ENCODE peak calls at places on chromosome 9, in six cellular contexts. Q, F, C, X, D and S are unnamed samples.

GRCh38 chr9:9499546-9499945 is 1113.3 kb downstream of the PTPRD start:
- DNase-seq in Q (no peak), F (no peak), C (no peak), X (no peak), D (no peak), S (no peak)

GRCh38 chr9:116208417-116209232 is 55.0 kb downstream of the PAPPA start:
- DNase-seq in Q (peak), F (no peak), C (no peak), X (no peak), D (no peak), S (no peak)

GRCh38 chr9:19181556-19181955 is 48.9 kb upstream of the DENND4C start:
- DNase-seq in Q (no peak), F (no peak), C (no peak), X (no peak), D (no peak), S (no peak)

GRCh38 chr9:87714819-87715218 is 11.1 kb upstream of the CTSL start:
- DNase-seq in Q (peak), F (peak), C (peak), X (peak), D (no peak), S (peak)

GRCh38 chr9:127545196-127546124 is 66.6 kb upstream of the STXBP1 start:
- DNase-seq in Q (peak), F (peak), C (peak), X (peak), D (no peak), S (no peak)

GRCh38 chr9:134557331-134557730 is 84.3 kb upstream of the COL5A1 start:
- DNase-seq in Q (no peak), F (no peak), C (no peak), X (no peak), D (no peak), S (no peak)

GRCh38 chr9:130042406-130042930 is 521 bp downstream of the FNBP1 start:
- DNase-seq in Q (no peak), F (peak), C (no peak), X (peak), D (no peak), S (peak)

GRCh38 chr9:129497064-129497836 is 123.7 kb downstream of the C9orf50 start:
- DNase-seq in Q (no peak), F (no peak), C (no peak), X (peak), D (no peak), S (no peak)

GRCh38 chr9:134211811-134212460 is 47.6 kb upstream of the RNU6ATAC start:
- DNase-seq in Q (no peak), F (no peak), C (no peak), X (no peak), D (no peak), S (no peak)

GRCh38 chr9:99411479-99412100 is 189.5 kb downstream of the SEC61B start:
- DNase-seq in Q (no peak), F (no peak), C (no peak), X (no peak), D (no peak), S (peak)

GRCh38 chr9:3189113-3189861 is 336.5 kb downstream of the RFX3 start:
- DNase-seq in Q (no peak), F (no peak), C (no peak), X (no peak), D (no peak), S (no peak)

GRCh38 chr9:134358026-134358967 is 32.0 kb downstream of the RXRA start:
- DNase-seq in Q (peak), F (no peak), C (no peak), X (no peak), D (no peak), S (no peak)

GRCh38 chr9:98010450-98010849 is 27.3 kb downstream of the ANP32B start:
- DNase-seq in Q (peak), F (no peak), C (no peak), X (peak), D (no peak), S (peak)

GRCh38 chr9:117073539-117074336 is 341.1 kb downstream of the ASTN2 start:
- DNase-seq in Q (no peak), F (peak), C (peak), X (peak), D (no peak), S (peak)

GRCh38 chr9:32584784-32585183 is 11.8 kb upstream of the NDUFB6 start:
- DNase-seq in Q (peak), F (no peak), C (no peak), X (no peak), D (no peak), S (no peak)

GRCh38 chr9:32590898-32591297 is 17.9 kb upstream of the NDUFB6 start:
- DNase-seq in Q (no peak), F (no peak), C (no peak), X (no peak), D (no peak), S (no peak)

GRCh38 chr9:32590476-32590875 is 17.5 kb upstream of the NDUFB6 start:
- DNase-seq in Q (no peak), F (no peak), C (no peak), X (no peak), D (no peak), S (no peak)

GRCh38 chr9:32589083-32589713 is 16.2 kb upstream of the NDUFB6 start:
- DNase-seq in Q (peak), F (peak), C (peak), X (no peak), D (no peak), S (peak)

GRCh38 chr9:32587901-32588300 is 14.9 kb upstream of the NDUFB6 start:
- DNase-seq in Q (peak), F (no peak), C (no peak), X (no peak), D (no peak), S (no peak)
- TF ChIP-seq BHLHE40 in Q (no peak), F (no peak), C (no peak), X (no peak), D (no peak), S (no peak)

GRCh38 chr9:95910770-95911340 is 35.4 kb downstream of the ERCC6L2 start:
- DNase-seq in Q (no peak), F (no peak), C (peak), X (no peak), D (no peak), S (no peak)

GRCh38 chr9:95912773-95913172 is 37.3 kb downstream of the ERCC6L2 start:
- DNase-seq in Q (no peak), F (no peak), C (no peak), X (no peak), D (no peak), S (no peak)

GRCh38 chr9:95907794-95908193 is 32.3 kb downstream of the ERCC6L2 start:
- DNase-seq in Q (no peak), F (no peak), C (no peak), X (no peak), D (no peak), S (peak)

DNA sequence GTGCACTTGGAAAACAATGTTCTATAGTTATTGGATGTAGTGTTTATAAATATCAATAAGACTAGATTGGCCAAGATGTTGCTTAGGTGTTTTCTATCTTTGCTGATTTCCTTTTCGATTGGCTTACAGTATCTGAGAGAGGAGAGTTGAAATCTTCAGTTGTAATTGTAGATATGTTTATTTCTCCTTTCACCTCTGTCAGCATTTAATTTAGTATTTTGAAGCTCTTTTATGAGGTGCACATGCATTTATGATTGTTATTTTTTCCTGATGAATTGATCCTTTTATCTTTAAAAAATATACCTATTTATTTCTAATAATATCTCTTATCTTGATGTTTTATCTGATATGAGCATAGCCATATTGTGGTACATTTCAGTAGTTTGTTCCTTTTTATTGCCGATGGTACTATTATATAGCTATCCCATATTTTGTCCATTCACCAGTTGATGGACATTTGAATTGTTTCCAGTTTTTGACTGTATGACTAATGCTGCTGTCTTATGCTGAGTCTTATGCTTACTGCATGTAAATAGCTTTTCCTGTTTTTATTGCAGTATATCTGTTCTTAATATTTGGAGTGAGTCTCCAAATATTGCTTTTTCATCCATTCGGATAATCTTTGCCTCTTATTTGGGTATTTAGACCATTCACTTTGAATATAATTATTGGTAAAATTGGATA is 34.7 kb downstream of the ERCC6L2 start:
- DNase-seq in Q (peak), F (no peak), C (no peak), X (no peak), D (no peak), S (no peak)
- TF ChIP-seq BHLHE40 in Q (no peak), F (no peak), C (no peak), X (no peak), D (no peak), S (no peak)

GRCh38 chr9:557601-558201 is 283.8 kb upstream of the DMRT1 start:
- DNase-seq in Q (no peak), F (peak), C (peak), X (no peak), D (no peak), S (no peak)
- TF ChIP-seq BHLHE40 in Q (no peak), F (no peak), C (no peak), X (no peak), D (no peak), S (no peak)

GRCh38 chr9:137198051-137198747 is 2.3 kb downstream of the TPRN start:
- DNase-seq in Q (no peak), F (no peak), C (no peak), X (no peak), D (no peak), S (no peak)
- TF ChIP-seq BHLHE40 in Q (no peak), F (no peak), C (no peak), X (no peak), D (no peak), S (no peak)

DNA sequence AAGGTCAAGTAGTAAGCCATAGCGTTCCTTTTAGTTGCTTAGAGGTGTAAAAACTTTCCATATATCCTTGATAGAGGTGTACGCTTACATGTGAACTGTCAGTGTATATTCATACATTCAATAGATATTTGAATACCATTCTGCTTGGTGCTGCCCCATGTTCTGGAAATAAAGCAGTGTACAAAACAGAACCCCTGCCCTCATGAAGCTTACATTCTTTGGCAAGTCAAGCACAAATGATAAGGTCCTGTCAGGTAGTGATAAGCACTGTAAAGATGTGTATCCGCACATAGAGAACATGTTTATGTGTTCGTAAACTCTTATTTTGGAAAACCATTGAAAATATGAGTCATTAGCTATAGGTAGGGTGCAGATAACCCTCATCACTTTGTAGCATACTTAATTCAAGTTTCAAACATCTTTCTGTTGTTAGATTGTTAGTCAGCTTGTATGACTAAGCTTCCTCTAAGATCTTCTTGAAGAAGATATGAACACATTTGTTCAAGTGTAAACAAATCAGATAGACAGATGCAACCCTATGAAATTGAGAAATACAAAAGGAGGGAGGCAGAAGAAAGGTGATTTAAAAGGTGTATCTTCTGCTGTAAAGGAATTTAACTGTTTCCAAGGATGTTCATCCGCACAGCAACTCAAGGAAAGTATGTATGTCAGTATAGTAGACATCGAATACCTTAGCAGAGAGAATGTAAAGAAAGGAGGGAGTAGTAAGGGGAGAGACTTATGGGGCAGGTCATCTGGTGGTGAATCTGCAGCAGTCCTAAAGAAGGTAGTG is 1.6 kb downstream of the GTF3C4 start:
- DNase-seq in Q (peak), F (no peak), C (no peak), X (no peak), D (no peak), S (no peak)
- TF ChIP-seq BHLHE40 in Q (no peak), F (no peak), C (no peak), X (no peak), D (no peak), S (no peak)

GRCh38 chr9:92142329-92142728 is 27.1 kb upstream of the SPTLC1 start:
- DNase-seq in Q (no peak), F (no peak), C (no peak), X (no peak), D (no peak), S (no peak)

GRCh38 chr9:92140074-92140753 is 25.0 kb upstream of the SPTLC1 start:
- DNase-seq in Q (peak), F (peak), C (peak), X (peak), D (no peak), S (peak)

GRCh38 chr9:92138157-92138959 is 23.1 kb upstream of the SPTLC1 start:
- DNase-seq in Q (peak), F (peak), C (peak), X (peak), D (no peak), S (peak)

GRCh38 chr9:92140754-92141143 is 25.5 kb upstream of the SPTLC1 start:
- DNase-seq in Q (no peak), F (no peak), C (no peak), X (no peak), D (no peak), S (no peak)

GRCh38 chr9:92141144-92142129 is 26.2 kb upstream of the SPTLC1 start:
- DNase-seq in Q (no peak), F (no peak), C (no peak), X (peak), D (no peak), S (no peak)
- TF ChIP-seq BHLHE40 in Q (no peak), F (no peak), C (no peak), X (no peak), D (no peak), S (no peak)

GRCh38 chr9:91163441-91163772 is 198.3 kb downstream of the AUH start:
- DNase-seq in Q (no peak), F (no peak), C (no peak), X (no peak), D (no peak), S (no peak)
- TF ChIP-seq BHLHE40 in Q (no peak), F (no peak), C (no peak), X (no peak), D (no peak), S (no peak)